ENCODE peak calls at places on chromosomes 13 and 19, in ten cellular contexts. One of them, this sample, is unnamed.

GRCh38 chr13:102440259-102440936 is 38.5 kb upstream of the FGF14 start:
- DNase-seq in mucosa of descending colon: peak
- DNase-seq in body of pancreas: peak
- DNase-seq in endothelial cell: no peak
- DNase-seq in neuronal stem cell: no peak
- DNase-seq in activated B cell treated with CpG ODN at 0.5 μM for 24 hours: no peak
- DNase-seq in GM04503: no peak
- DNase-seq in Daoy: no peak
- DNase-seq in substantia nigra: no peak
- DNase-seq in HS-5: no peak
- DNase-seq in this sample: no peak

GRCh38 chr19:29967623-29968022 is 25.6 kb downstream of the URI1 start:
- DNase-seq in mucosa of descending colon: no peak
- DNase-seq in body of pancreas: no peak
- DNase-seq in endothelial cell: no peak
- DNase-seq in neuronal stem cell: no peak
- DNase-seq in activated B cell treated with CpG ODN at 0.5 μM for 24 hours: no peak
- DNase-seq in GM04503: no peak
- DNase-seq in Daoy: no peak
- DNase-seq in substantia nigra: peak
- DNase-seq in HS-5: no peak
- DNase-seq in this sample: no peak

GRCh38 chr19:2867025-2867991 is at the start of gene ZNF556:
- DNase-seq in mucosa of descending colon: no peak
- DNase-seq in body of pancreas: no peak
- DNase-seq in endothelial cell: no peak
- DNase-seq in neuronal stem cell: no peak
- DNase-seq in activated B cell treated with CpG ODN at 0.5 μM for 24 hours: no peak
- DNase-seq in GM04503: peak
- DNase-seq in Daoy: peak
- DNase-seq in substantia nigra: no peak
- DNase-seq in HS-5: peak
- DNase-seq in this sample: no peak

GRCh38 chr13:51158923-51159322 is 47.8 kb upstream of the C13orf42 start:
- DNase-seq in mucosa of descending colon: no peak
- DNase-seq in body of pancreas: no peak
- DNase-seq in endothelial cell: no peak
- DNase-seq in neuronal stem cell: no peak
- DNase-seq in activated B cell treated with CpG ODN at 0.5 μM for 24 hours: no peak
- DNase-seq in GM04503: no peak
- DNase-seq in Daoy: peak
- DNase-seq in substantia nigra: no peak
- DNase-seq in HS-5: no peak
- DNase-seq in this sample: no peak

GRCh38 chr19:35030257-35031071 is at the start of gene SCN1B:
- DNase-seq in mucosa of descending colon: no peak
- DNase-seq in body of pancreas: peak
- DNase-seq in endothelial cell: peak
- DNase-seq in neuronal stem cell: peak
- DNase-seq in activated B cell treated with CpG ODN at 0.5 μM for 24 hours: no peak
- DNase-seq in GM04503: no peak
- DNase-seq in Daoy: peak
- DNase-seq in substantia nigra: peak
- DNase-seq in HS-5: no peak
- DNase-seq in this sample: peak

GRCh38 chr13:85140192-85140591 is 659.0 kb downstream of the SLITRK6 start:
- DNase-seq in mucosa of descending colon: no peak
- DNase-seq in body of pancreas: no peak
- DNase-seq in endothelial cell: no peak
- DNase-seq in neuronal stem cell: no peak
- DNase-seq in activated B cell treated with CpG ODN at 0.5 μM for 24 hours: no peak
- DNase-seq in GM04503: no peak
- DNase-seq in Daoy: no peak
- DNase-seq in substantia nigra: no peak
- DNase-seq in HS-5: no peak
- DNase-seq in this sample: no peak

GRCh38 chr19:45668342-45668871 is 386 bp downstream of the GIPR start:
- DNase-seq in mucosa of descending colon: no peak
- DNase-seq in body of pancreas: no peak
- DNase-seq in endothelial cell: no peak
- DNase-seq in neuronal stem cell: no peak
- DNase-seq in activated B cell treated with CpG ODN at 0.5 μM for 24 hours: no peak
- DNase-seq in GM04503: no peak
- DNase-seq in Daoy: no peak
- DNase-seq in substantia nigra: no peak
- DNase-seq in HS-5: no peak
- DNase-seq in this sample: no peak

GRCh38 chr19:53511933-53512374 is 26.0 kb upstream of the ZNF331 start:
- DNase-seq in mucosa of descending colon: no peak
- DNase-seq in body of pancreas: peak
- DNase-seq in endothelial cell: peak
- DNase-seq in neuronal stem cell: peak
- DNase-seq in activated B cell treated with CpG ODN at 0.5 μM for 24 hours: peak
- DNase-seq in GM04503: no peak
- DNase-seq in Daoy: peak
- DNase-seq in substantia nigra: peak
- DNase-seq in HS-5: no peak
- DNase-seq in this sample: peak

GRCh38 chr13:104057851-104058250 is 991.6 kb upstream of the SLC10A2 start:
- DNase-seq in mucosa of descending colon: no peak
- DNase-seq in body of pancreas: no peak
- DNase-seq in endothelial cell: no peak
- DNase-seq in neuronal stem cell: no peak
- DNase-seq in activated B cell treated with CpG ODN at 0.5 μM for 24 hours: no peak
- DNase-seq in GM04503: no peak
- DNase-seq in Daoy: no peak
- DNase-seq in substantia nigra: no peak
- DNase-seq in HS-5: no peak
- DNase-seq in this sample: no peak

GRCh38 chr19:17103177-17103576 is 27.6 kb downstream of the MYO9B start:
- DNase-seq in mucosa of descending colon: no peak
- DNase-seq in body of pancreas: no peak
- DNase-seq in endothelial cell: peak
- DNase-seq in neuronal stem cell: no peak
- DNase-seq in activated B cell treated with CpG ODN at 0.5 μM for 24 hours: no peak
- DNase-seq in GM04503: no peak
- DNase-seq in Daoy: peak
- DNase-seq in substantia nigra: no peak
- DNase-seq in HS-5: no peak
- DNase-seq in this sample: peak

GRCh38 chr13:105147481-105147880 is 1388.0 kb downstream of the EFNB2 start:
- DNase-seq in mucosa of descending colon: no peak
- DNase-seq in body of pancreas: no peak
- DNase-seq in endothelial cell: no peak
- DNase-seq in neuronal stem cell: no peak
- DNase-seq in activated B cell treated with CpG ODN at 0.5 μM for 24 hours: no peak
- DNase-seq in GM04503: no peak
- DNase-seq in Daoy: no peak
- DNase-seq in substantia nigra: no peak
- DNase-seq in HS-5: no peak
- DNase-seq in this sample: no peak

GRCh38 chr13:49620170-49620621 is 8.1 kb upstream of the ARL11 start:
- DNase-seq in mucosa of descending colon: peak
- DNase-seq in body of pancreas: no peak
- DNase-seq in endothelial cell: no peak
- DNase-seq in neuronal stem cell: no peak
- DNase-seq in activated B cell treated with CpG ODN at 0.5 μM for 24 hours: peak
- DNase-seq in GM04503: no peak
- DNase-seq in Daoy: no peak
- DNase-seq in substantia nigra: no peak
- DNase-seq in HS-5: no peak
- DNase-seq in this sample: peak

This sample was measured in trophoblast cell.